ENCODE peak calls at places on chromosomes 2 and 18, in four cellular contexts. Y is PC-3, S is coronary artery, R is uterus. H is an unnamed sample.
A peak's percentile ranks its signal among the peaks of the same experiment; 100 is the strongest.

GRCh38 chr2:23492941-23493340 is 108.0 kb downstream of the KLHL29 start:
- DNase-seq in Y (no peak), R (no peak), S (no peak), H (no peak)

GRCh38 chr18:48693625-48694262 is 154.9 kb downstream of the CTIF start:
- DNase-seq in R (no peak), Y (no peak), S (no peak), H (no peak)

GRCh38 chr18:63238711-63239110 is 80.9 kb downstream of the BCL2 start:
- DNase-seq in Y (no peak), R (no peak), S (no peak), H (no peak)

GRCh38 chr2:204557604-204558003 is 12.3 kb downstream of the PARD3B start:
- DNase-seq in S (no peak), R (no peak), Y (no peak), H (no peak)

GRCh38 chr2:70685771-70686171 is 82.2 kb downstream of the ADD2 start:
- DNase-seq in R (no peak), S (peak; percentile 19), Y (no peak), H (no peak)

GRCh38 chr18:76212958-76213357 is 282.1 kb downstream of the ZNF516 start:
- DNase-seq in Y (no peak), R (no peak), S (no peak), H (no peak)

GRCh38 chr2:216560695-216561370 is 62.2 kb downstream of the RPL37A start:
- DNase-seq in Y (no peak), R (peak; percentile 68), S (no peak), H (no peak)

GRCh38 chr18:73950116-73950705 is 197.4 kb downstream of the FBXO15 start:
- DNase-seq in S (no peak), Y (no peak), R (no peak), H (no peak)

GRCh38 chr2:231877533-231878456 is 48.4 kb downstream of the NPPC start:
- DNase-seq in S (no peak), Y (peak; percentile 12), R (no peak), H (no peak)

GRCh38 chr2:30675758-30676157 is 131.5 kb downstream of the CAPN13 start:
- DNase-seq in S (no peak), Y (no peak), R (no peak), H (no peak)

GRCh38 chr2:144452169-144453038 is 67.5 kb downstream of the ZEB2 start:
- DNase-seq in Y (peak; percentile 14), R (no peak), S (no peak), H (peak; percentile 58)

GRCh38 chr2:235149240-235149641 is 197.4 kb downstream of the SH3BP4 start:
- DNase-seq in S (no peak), R (no peak), Y (no peak), H (no peak)

GRCh38 chr2:30695749-30696148 is 111.5 kb downstream of the CAPN13 start:
- DNase-seq in Y (no peak), S (peak; percentile 31), R (no peak), H (no peak)

DNA sequence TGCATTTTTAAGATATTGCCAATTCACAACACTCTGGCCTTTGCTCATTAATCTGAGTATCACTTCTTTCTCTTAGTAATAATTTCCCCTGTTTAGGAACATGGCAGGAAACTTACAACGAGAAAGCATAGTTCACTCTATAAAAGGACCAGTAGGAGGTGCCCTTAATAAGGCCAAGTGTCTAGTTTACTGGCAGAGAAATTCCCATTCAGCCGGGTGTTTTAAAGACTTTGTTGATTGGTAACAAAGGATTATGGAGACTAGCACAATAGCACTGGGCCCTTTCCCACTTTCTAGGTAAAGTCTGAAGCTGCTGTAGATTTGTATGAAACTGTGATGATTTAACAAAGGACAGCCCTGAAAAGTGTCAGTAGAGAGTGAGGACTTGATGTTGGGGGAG is 3.1 kb downstream of the DCC start:
- DNase-seq in S (no peak), R (no peak), Y (peak; percentile 3), H (no peak)
- TF ChIP-seq CTCF in S (no peak), R (no peak), Y (peak; percentile 35), H (no peak)

GRCh38 chr2:38592951-38593350 is 9.8 kb downstream of the HNRNPLL start:
- DNase-seq in S (no peak), R (no peak), Y (peak; percentile 92), H (no peak)

GRCh38 chr2:38586926-38587325 is 15.8 kb downstream of the HNRNPLL start:
- DNase-seq in R (no peak), S (no peak), Y (no peak), H (no peak)

GRCh38 chr2:38591152-38591551 is 11.6 kb downstream of the HNRNPLL start:
- DNase-seq in Y (peak; percentile 49), S (no peak), R (no peak), H (no peak)

GRCh38 chr2:38590053-38590452 is 12.7 kb downstream of the HNRNPLL start:
- DNase-seq in Y (peak; percentile 25), R (no peak), S (no peak), H (no peak)
- TF ChIP-seq CTCF in Y (peak; percentile 56), R (no peak), S (no peak), H (peak; percentile 55)

DNA sequence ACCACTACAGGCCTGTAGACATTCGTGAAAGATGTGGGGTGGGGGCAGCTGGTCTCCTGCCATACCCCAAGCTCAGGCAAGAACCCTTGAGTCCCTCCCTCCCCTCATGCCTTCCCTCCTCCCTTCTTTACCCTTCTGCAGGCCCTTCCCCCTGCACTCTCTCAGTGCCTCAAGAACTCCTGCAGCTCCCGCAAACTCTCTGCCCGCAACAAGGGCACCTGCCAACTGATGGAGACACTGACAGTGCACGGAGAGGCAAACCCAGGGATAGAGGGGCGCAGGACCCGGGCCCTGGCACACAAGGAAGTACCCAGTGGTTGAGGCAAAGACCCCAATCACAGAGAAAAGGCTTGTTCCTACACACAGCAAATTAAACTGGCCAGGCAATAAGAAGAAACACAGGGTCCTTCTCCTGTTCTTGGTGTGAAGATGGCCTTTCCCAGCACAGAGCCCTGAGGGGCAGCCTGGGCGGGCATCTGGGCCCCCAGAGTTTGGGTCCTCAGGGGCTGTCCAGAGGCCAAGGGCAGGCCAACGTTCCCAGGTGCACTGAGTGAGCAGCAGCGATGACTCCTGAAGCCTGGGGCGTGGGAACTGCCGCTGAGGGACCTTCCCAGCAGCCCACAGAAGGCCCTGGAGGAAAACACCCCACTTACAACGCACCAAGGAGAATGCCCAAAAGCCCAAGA is 1.6 kb downstream of the TEKT4 start:
- DNase-seq in Y (no peak), R (no peak), S (no peak), H (no peak)
- TF ChIP-seq CTCF in Y (no peak), R (no peak), S (no peak), H (no peak)

GRCh38 chr2:67854798-67855197 is 208.0 kb downstream of the C1D start:
- DNase-seq in Y (no peak), R (no peak), S (no peak), H (no peak)
- TF ChIP-seq CTCF in Y (peak; percentile 42), R (no peak), S (no peak), H (no peak)